ENCODE peak calls at places on chromosomes 16 and 17, in five cellular contexts. L is WERI-Rb-1, O is H9, E is left lung, B is cardiac muscle cell. U is an unnamed sample.

GRCh38 chr16:14475370-14476139 is 154.5 kb downstream of the PARN start:
- DNase-seq in L (no peak), O (no peak), E (no peak), B (no peak), U (no peak)

GRCh38 chr17:43545383-43545632 is 832 bp downstream of the ETV4 start:
- DNase-seq in L (no peak), O (no peak), E (peak), B (peak), U (no peak)

GRCh38 chr17:35841505-35841904 is 27.2 kb downstream of the HEATR9 start:
- DNase-seq in L (no peak), O (no peak), E (no peak), B (no peak), U (no peak)

GRCh38 chr16:80341242-80341641 is 199.6 kb upstream of the DYNLRB2 start:
- DNase-seq in L (no peak), O (peak), E (no peak), B (peak), U (no peak)

GRCh38 chr16:12646490-12647274 is 157.0 kb downstream of the CPPED1 start:
- DNase-seq in L (no peak), O (no peak), E (no peak), B (no peak), U (no peak)

GRCh38 chr17:82647593-82648164 is 565 bp downstream of the WDR45B start:
- DNase-seq in L (peak), O (no peak), E (no peak), B (peak), U (peak)

GRCh38 chr17:692116-692515 is 22.5 kb downstream of the VPS53 start:
- DNase-seq in L (no peak), O (no peak), E (no peak), B (no peak), U (no peak)

GRCh38 chr16:23280483-23280967 is 21.6 kb upstream of the SCNN1B start:
- DNase-seq in L (no peak), O (no peak), E (no peak), B (no peak), U (no peak)

GRCh38 chr17:13306310-13306962 is 288.6 kb upstream of the ELAC2 start:
- DNase-seq in L (peak), O (peak), E (no peak), B (peak), U (no peak)
- TF ChIP-seq CTCF in L (peak), O (peak), E (peak), B (peak), U (peak)

GRCh38 chr17:78361227-78361683 is 1.4 kb upstream of the SOCS3 start:
- DNase-seq in L (no peak), O (no peak), E (no peak), B (no peak), U (no peak)
- TF ChIP-seq CTCF in L (no peak), O (no peak), E (no peak), B (no peak), U (no peak)

GRCh38 chr17:49715717-49716279 is 8.0 kb upstream of the SLC35B1 start:
- DNase-seq in L (no peak), O (no peak), E (no peak), B (no peak), U (no peak)

GRCh38 chr17:49716952-49717351 is 9.2 kb upstream of the SLC35B1 start:
- DNase-seq in L (no peak), O (no peak), E (no peak), B (no peak), U (no peak)

GRCh38 chr17:49717371-49717841 is 9.6 kb upstream of the SLC35B1 start:
- DNase-seq in L (no peak), O (no peak), E (no peak), B (no peak), U (no peak)

GRCh38 chr17:49715221-49715620 is 7.5 kb upstream of the SLC35B1 start:
- DNase-seq in L (no peak), O (no peak), E (no peak), B (no peak), U (no peak)
- TF ChIP-seq CTCF in L (no peak), O (no peak), E (no peak), B (no peak), U (no peak)

GRCh38 chr16:81432899-81433560 is 11.6 kb upstream of the CMIP start:
- DNase-seq in L (no peak), O (peak), E (no peak), B (no peak), U (peak)

GRCh38 chr16:81431554-81432353 is 12.9 kb upstream of the CMIP start:
- DNase-seq in L (no peak), O (no peak), E (peak), B (no peak), U (no peak)

GRCh38 chr16:81424761-81425160 is 19.8 kb upstream of the CMIP start:
- DNase-seq in L (no peak), O (no peak), E (no peak), B (no peak), U (no peak)

GRCh38 chr16:81427245-81427644 is 17.4 kb upstream of the CMIP start:
- DNase-seq in L (no peak), O (no peak), E (no peak), B (no peak), U (no peak)

DNA sequence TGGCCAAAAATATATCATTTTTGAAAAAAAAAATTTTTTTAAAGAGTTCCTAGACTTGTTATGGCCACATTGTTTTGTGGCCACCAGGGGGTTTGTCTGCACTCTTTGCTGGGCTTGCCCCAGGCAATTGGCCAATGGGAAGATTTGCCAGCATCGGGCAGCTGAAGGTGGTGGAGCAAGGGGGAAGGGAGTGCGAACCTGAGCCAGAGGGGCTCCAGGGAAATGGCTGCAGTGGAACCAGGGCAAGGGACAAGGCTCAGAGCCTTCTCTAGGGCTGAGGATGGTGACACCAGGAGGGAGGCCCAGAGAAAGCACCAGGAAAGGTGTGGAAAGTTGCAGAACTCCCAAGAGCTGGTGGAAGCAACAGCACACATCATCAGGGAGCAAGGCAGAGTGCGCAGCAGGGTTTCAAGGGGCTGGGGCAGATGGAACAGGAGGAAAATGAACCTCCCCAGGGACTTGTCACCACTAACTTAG is 15.5 kb upstream of the CMIP start:
- DNase-seq in L (peak), O (peak), E (no peak), B (peak), U (peak)
- TF ChIP-seq CTCF in L (no peak), O (peak), E (peak), B (peak), U (peak)

GRCh38 chr16:57724541-57724940 is 11.0 kb upstream of the KATNB1 start:
- DNase-seq in L (no peak), O (no peak), E (no peak), B (no peak), U (no peak)

GRCh38 chr16:57721356-57721755 is 14.2 kb upstream of the KATNB1 start:
- DNase-seq in L (no peak), O (no peak), E (no peak), B (no peak), U (no peak)

GRCh38 chr16:57722651-57723050 is 12.9 kb upstream of the KATNB1 start:
- DNase-seq in L (no peak), O (no peak), E (no peak), B (no peak), U (no peak)

GRCh38 chr16:57721765-57722499 is 13.6 kb upstream of the KATNB1 start:
- DNase-seq in L (no peak), O (no peak), E (no peak), B (no peak), U (no peak)

GRCh38 chr16:57723170-57723569 is 12.4 kb upstream of the KATNB1 start:
- DNase-seq in L (peak), O (peak), E (no peak), B (no peak), U (peak)
- TF ChIP-seq CTCF in L (peak), O (peak), E (no peak), B (peak), U (peak)

GRCh38 chr17:45108595-45109521 is 23.5 kb downstream of the PLCD3 start:
- DNase-seq in L (no peak), O (no peak), E (no peak), B (no peak), U (no peak)
- TF ChIP-seq CTCF in L (peak), O (no peak), E (no peak), B (no peak), U (no peak)

DNA sequence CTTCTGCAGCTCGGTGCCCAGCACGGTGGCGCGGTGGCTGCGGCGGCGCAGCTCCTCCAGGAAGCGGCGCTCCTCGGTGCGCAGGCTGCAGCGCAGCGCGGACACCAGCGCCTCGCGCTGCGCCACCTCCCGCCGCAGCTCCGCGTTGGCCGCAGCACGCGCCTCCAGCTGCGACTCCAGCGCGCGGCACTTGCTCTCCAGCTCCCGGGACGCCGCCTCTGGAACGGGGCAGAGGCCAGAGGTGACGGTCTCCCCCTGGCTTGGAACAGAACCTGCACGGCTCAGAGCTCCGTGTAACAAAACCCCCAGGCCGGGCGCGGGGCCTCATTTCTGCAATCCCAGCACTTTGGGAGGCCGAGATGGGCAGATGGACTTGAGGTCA is 13.2 kb upstream of the CLUH start:
- DNase-seq in L (no peak), O (peak), E (no peak), B (peak), U (peak)
- TF ChIP-seq CTCF in L (no peak), O (peak), E (no peak), B (peak), U (no peak)

GRCh38 chr16:3690991-3691720 is 26.2 kb downstream of the TRAP1 start:
- DNase-seq in L (no peak), O (no peak), E (no peak), B (no peak), U (no peak)
- TF ChIP-seq CTCF in L (peak), O (no peak), E (no peak), B (no peak), U (no peak)

U was measured in glutamatergic neuron.